ENCODE peak calls at places on chromosomes 5 and 9, in eight cellular contexts. Y is epithelial cell of prostate; T is fibroblast of lung; F is HEK293T; E is activated CD4-positive, alpha-beta T cell treated with anti-CD3 and anti-CD28 coated beads, Interleukin-2, amount 50 U/mL, for 1 hour; V is MV-4-11; A is neural progenitor cell; K is stimulated activated CD8-positive, alpha-beta memory T cell treated with anti-CD3 and anti-CD28 coated beads, Interleukin-7, amount 100 ng/mL, for 24 hours. G is an unnamed sample.
A peak's percentile ranks its signal among the peaks of the same experiment; 100 is the strongest.

GRCh38 chr5:72818866-72819534 is 2.5 kb downstream of the TNPO1 start:
- DNase-seq in Y (no peak), T (peak; percentile 73), E (peak; percentile 55), K (no peak), F (peak; percentile 47), V (peak; percentile 64), A (peak; percentile 85), G (peak; percentile 37)

GRCh38 chr5:7576023-7576715 is 180.2 kb downstream of the ADCY2 start:
- DNase-seq in A (no peak), F (no peak), Y (no peak), V (no peak), K (no peak), T (no peak), E (no peak), G (no peak)

GRCh38 chr5:8391916-8392315 is 523.0 kb downstream of the MTRR start:
- DNase-seq in K (no peak), E (no peak), Y (no peak), F (no peak), V (no peak), A (no peak), T (no peak), G (no peak)

GRCh38 chr5:12526113-12526512 is 621.9 kb upstream of the CTNND2 start:
- DNase-seq in K (no peak), E (no peak), V (no peak), A (no peak), Y (no peak), T (no peak), F (no peak), G (no peak)

GRCh38 chr9:108761530-108762347 is 94.0 kb downstream of the ACTL7B start:
- DNase-seq in V (no peak), F (peak; percentile 75), E (peak; percentile 3), A (peak; percentile 76), Y (no peak), T (peak; percentile 67), K (no peak), G (no peak)

GRCh38 chr5:97096096-97096648 is 46.2 kb downstream of the LIX1 start:
- DNase-seq in V (no peak), T (peak; percentile 17), E (no peak), K (no peak), A (no peak), Y (no peak), F (no peak), G (no peak)

GRCh38 chr9:82255533-82255932 is 267.0 kb downstream of the SPATA31D1 start:
- DNase-seq in F (no peak), K (no peak), V (no peak), E (no peak), Y (no peak), A (no peak), T (no peak), G (no peak)

GRCh38 chr9:34406219-34406618 is 29.5 kb upstream of the MYORG start:
- DNase-seq in K (no peak), A (no peak), V (no peak), Y (no peak), T (no peak), E (no peak), F (no peak), G (no peak)

GRCh38 chr5:142330026-142330425 is 5.2 kb upstream of the SPRY4 start:
- DNase-seq in Y (no peak), E (no peak), F (no peak), V (no peak), A (no peak), T (no peak), K (no peak), G (no peak)

GRCh38 chr9:88184986-88185385 is 46.7 kb upstream of the SPATA31C2 start:
- DNase-seq in A (no peak), K (no peak), E (no peak), V (peak; percentile 29), T (no peak), F (no peak), Y (no peak), G (no peak)

GRCh38 chr9:114233806-114234205 is 78.5 kb downstream of the COL27A1 start:
- DNase-seq in T (no peak), V (no peak), K (no peak), E (no peak), Y (no peak), F (no peak), A (no peak), G (no peak)

GRCh38 chr5:56759521-56759920 is 55.8 kb upstream of the MAP3K1 start:
- DNase-seq in K (no peak), T (no peak), A (no peak), E (no peak), Y (peak; percentile 24), F (no peak), V (no peak), G (no peak)

GRCh38 chr9:5195450-5195849 is 10.0 kb upstream of the INSL6 start:
- DNase-seq in A (no peak), T (no peak), E (no peak), V (no peak), K (no peak), F (no peak), Y (no peak), G (no peak)

GRCh38 chr9:85995612-85996011 is 54.7 kb downstream of the NAA35 start:
- DNase-seq in T (no peak), A (no peak), F (no peak), K (no peak), E (no peak), Y (no peak), V (peak; percentile 9), G (no peak)

GRCh38 chr5:154712518-154713437 is 42.4 kb upstream of the LARP1 start:
- DNase-seq in T (no peak), Y (no peak), V (no peak), F (no peak), E (no peak), A (no peak), K (no peak), G (peak; percentile 56)

GRCh38 chr5:92758552-92758951 is 822.5 kb downstream of the NR2F1-AS1 start:
- DNase-seq in K (no peak), F (no peak), T (peak; percentile 75), E (no peak), A (no peak), V (no peak), Y (peak; percentile 41), G (no peak)

GRCh38 chr9:77435688-77436087 is 212.4 kb downstream of the GNA14 start:
- DNase-seq in Y (no peak), V (no peak), T (peak; percentile 38), F (no peak), E (no peak), K (no peak), A (no peak), G (no peak)

GRCh38 chr5:178940569-178941360 is at the start of gene ZNF454:
- DNase-seq in Y (peak; percentile 64), K (no peak), E (no peak), V (no peak), A (no peak), T (peak; percentile 97), F (no peak), G (no peak)

GRCh38 chr9:119500072-119500771 is 131.0 kb upstream of the BRINP1 start:
- DNase-seq in E (no peak), V (no peak), T (no peak), Y (no peak), A (no peak), K (no peak), F (no peak), G (no peak)

GRCh38 chr5:84118551-84118950 is 266.1 kb downstream of the EDIL3 start:
- DNase-seq in K (no peak), Y (no peak), T (no peak), V (no peak), A (no peak), F (no peak), E (no peak), G (no peak)

GRCh38 chr5:169416583-169417196 is 115.8 kb upstream of the SLIT3 start:
- DNase-seq in K (no peak), T (peak; percentile 66), Y (no peak), E (no peak), V (peak; percentile 93), A (peak; percentile 72), F (peak; percentile 58), G (peak; percentile 6)

GRCh38 chr5:36035696-36036095 is 31.0 kb downstream of the UGT3A2 start:
- DNase-seq in E (no peak), V (no peak), A (no peak), T (no peak), K (no peak), F (no peak), Y (no peak), G (no peak)

GRCh38 chr5:103098993-103099392 is 20.9 kb downstream of the GIN1 start:
- DNase-seq in A (no peak), T (peak; percentile 6), Y (no peak), F (no peak), K (no peak), E (no peak), V (no peak), G (no peak)

GRCh38 chr9:104765138-104765537 is 1.2 kb downstream of the NIPSNAP3B start:
- DNase-seq in E (no peak), K (no peak), V (no peak), T (no peak), F (no peak), A (no peak), Y (no peak), G (no peak)

GRCh38 chr5:5467737-5468136 is 45.3 kb downstream of the ICE1 start:
- DNase-seq in E (no peak), T (no peak), V (no peak), A (no peak), Y (no peak), K (no peak), F (no peak), G (no peak)

GRCh38 chr9:134730011-134730760 is 88.6 kb downstream of the COL5A1 start:
- DNase-seq in E (no peak), A (no peak), V (no peak), F (no peak), T (peak; percentile 16), Y (no peak), K (no peak), G (no peak)

GRCh38 chr9:134916161-134916665 is 1.5 kb downstream of the FCN1 start:
- DNase-seq in F (no peak), V (no peak), T (no peak), A (no peak), Y (no peak), K (no peak), E (no peak), G (no peak)

GRCh38 chr9:109604036-109604600 is 106.0 kb upstream of the PTPN3 start:
- DNase-seq in E (no peak), V (no peak), T (peak; percentile 58), K (no peak), A (peak; percentile 21), Y (no peak), F (no peak), G (no peak)

GRCh38 chr5:23026252-23027170 is 173.4 kb upstream of the CDH12 start:
- DNase-seq in F (no peak), Y (no peak), E (no peak), A (no peak), V (no peak), T (peak; percentile 77), K (no peak), G (no peak)

GRCh38 chr5:75894482-75894881 is 177.2 kb upstream of the POC5 start:
- DNase-seq in A (no peak), K (no peak), V (no peak), Y (no peak), T (no peak), F (no peak), E (no peak), G (no peak)

GRCh38 chr5:80736730-80737129 is 81.9 kb upstream of the DHFR start:
- DNase-seq in V (no peak), A (no peak), E (no peak), T (no peak), Y (peak; percentile 60), F (no peak), K (no peak), G (no peak)

GRCh38 chr5:81971086-81971693 is 633 bp upstream of the ATG10 start:
- DNase-seq in T (peak; percentile 61), A (peak; percentile 21), F (no peak), V (no peak), K (no peak), E (no peak), Y (no peak), G (peak; percentile 57)

GRCh38 chr9:20726144-20726543 is 42.1 kb downstream of the FOCAD start:
- DNase-seq in E (no peak), A (no peak), T (no peak), F (no peak), K (no peak), V (no peak), Y (no peak), G (no peak)

GRCh38 chr5:143968071-143968878 is 156.3 kb downstream of the HMHB1 start:
- DNase-seq in F (peak; percentile 9), E (no peak), V (peak; percentile 41), Y (no peak), A (peak; percentile 57), K (no peak), T (peak; percentile 73), G (no peak)